ENCODE peak calls at places on chromosomes 5 and 9, in five cellular contexts. A is epithelial cell of esophagus; Q is LHCN-M2; T is esophagus muscularis mucosa; B is activated CD8-positive, alpha-beta memory T cell treated with anti-CD3 and anti-CD28 coated beads, Interleukin-2, amount 50 U/mL, for 4 hours. D is an unnamed sample.

GRCh38 chr9:97479496-97480159 is 21.8 kb upstream of the TMOD1 start:
- DNase-seq in B (no peak), Q (no peak), T (no peak), A (no peak), D (no peak)

GRCh38 chr9:107759009-107759822 is 269.6 kb upstream of the KLF4 start:
- DNase-seq in A (no peak), T (no peak), Q (no peak), B (no peak), D (no peak)

GRCh38 chr9:76598971-76599370 is 140.0 kb downstream of the GCNT1 start:
- DNase-seq in A (no peak), Q (no peak), B (no peak), T (no peak), D (no peak)

GRCh38 chr9:97651646-97652045 is 18.0 kb downstream of the NCBP1 start:
- DNase-seq in T (no peak), Q (no peak), B (no peak), A (no peak), D (no peak)

GRCh38 chr5:91875133-91875779 is 492.1 kb upstream of the ARRDC3 start:
- DNase-seq in T (no peak), B (no peak), Q (no peak), A (no peak), D (no peak)

GRCh38 chr9:137276757-137277328 is 683 bp upstream of the TOR4A start:
- DNase-seq in Q (peak; percentile 37), B (no peak), T (no peak), A (no peak), D (peak; percentile 53)

GRCh38 chr9:105054488-105054887 is 126.5 kb upstream of the ABCA1 start:
- DNase-seq in Q (peak; percentile 83), B (no peak), A (peak; percentile 79), T (no peak), D (peak; percentile 82)

GRCh38 chr5:173268750-173269580 is 34.0 kb upstream of the NKX2-5 start:
- DNase-seq in B (no peak), T (no peak), A (no peak), Q (no peak), D (no peak)

GRCh38 chr5:173163219-173163618 is 18.9 kb downstream of the BNIP1 start:
- DNase-seq in Q (no peak), A (no peak), T (no peak), B (no peak), D (no peak)

GRCh38 chr5:81549123-81549522 is 155.2 kb upstream of the ACOT12 start:
- DNase-seq in B (no peak), A (no peak), Q (no peak), T (no peak), D (no peak)

GRCh38 chr9:79858509-79858908 is 286.7 kb downstream of the TLE4 start:
- DNase-seq in Q (peak; percentile 13), T (no peak), B (no peak), A (peak; percentile 10), D (peak; percentile 13)

GRCh38 chr9:134861586-134862334 is 18.9 kb upstream of the FCN2 start:
- DNase-seq in A (no peak), T (no peak), Q (no peak), B (peak; percentile 6), D (no peak)

GRCh38 chr9:93826209-93826608 is 128.9 kb downstream of the BARX1 start:
- DNase-seq in B (peak; percentile 38), A (no peak), Q (no peak), T (peak; percentile 78), D (peak; percentile 11)

GRCh38 chr9:123251741-123252140 is 16.6 kb downstream of the STRBP start:
- DNase-seq in Q (no peak), B (no peak), A (no peak), T (no peak), D (no peak)